ENCODE peak calls at places on chromosomes 11 and 22, in four cellular contexts. M is A549, X is ovary, U is testis. Q is an unnamed sample. For H3K4me1, the result is how much of the 10 kb centered on the place peaks cover.

GRCh38 chr11:134712228-134713145 is 300.4 kb upstream of the B3GAT1 start:
- DNase-seq in X (no peak), U (peak), M (no peak), Q (no peak)

GRCh38 chr11:117171648-117172051 is 6.9 kb upstream of the SIDT2 start:
- DNase-seq in X (no peak), M (no peak), U (peak), Q (no peak)

GRCh38 chr11:70746351-70746750 is 348.0 kb downstream of the CTTN start:
- DNase-seq in M (no peak), X (no peak), U (no peak), Q (no peak)

GRCh38 chr11:75635009-75635909 is 33.6 kb downstream of the MAP6 start:
- DNase-seq in U (peak), M (no peak), X (peak), Q (no peak)

GRCh38 chr11:789951-790350 is at the start of gene CEND1:
- DNase-seq in U (no peak), X (no peak), M (peak), Q (no peak)

GRCh38 chr11:105937331-105937730 is 84.7 kb downstream of the MSANTD4 start:
- DNase-seq in U (no peak), X (no peak), M (peak), Q (no peak)

GRCh38 chr11:96067160-96067559 is 143.3 kb upstream of the MTMR2 start:
- DNase-seq in X (no peak), M (no peak), U (no peak), Q (no peak)

GRCh38 chr11:60912223-60912850 is 1.6 kb upstream of the TMEM109 start:
- DNase-seq in U (no peak), X (no peak), M (no peak), Q (no peak)

GRCh38 chr22:44199164-44199563 is 18.4 kb downstream of the PARVG start:
- DNase-seq in X (no peak), U (no peak), M (no peak), Q (no peak)

GRCh38 chr11:66157182-66157864 is 87.3 kb downstream of the PACS1 start:
- DNase-seq in M (peak), U (no peak), X (no peak), Q (no peak)
- TF ChIP-seq CTCF in M (no peak), U (no peak), X (no peak), Q (no peak)

GRCh38 chr11:17407575-17407974 is 19.1 kb upstream of the KCNJ11 start:
- DNase-seq in X (no peak), M (no peak), U (no peak), Q (peak)

GRCh38 chr11:17406818-17407149 is 18.3 kb upstream of the KCNJ11 start:
- DNase-seq in X (no peak), M (no peak), U (no peak), Q (no peak)

GRCh38 chr11:17406082-17406817 is 17.8 kb upstream of the KCNJ11 start:
- DNase-seq in M (no peak), X (no peak), U (no peak), Q (no peak)

GRCh38 chr11:17403977-17404759 is 15.7 kb upstream of the KCNJ11 start:
- DNase-seq in X (no peak), U (no peak), M (no peak), Q (no peak)

DNA sequence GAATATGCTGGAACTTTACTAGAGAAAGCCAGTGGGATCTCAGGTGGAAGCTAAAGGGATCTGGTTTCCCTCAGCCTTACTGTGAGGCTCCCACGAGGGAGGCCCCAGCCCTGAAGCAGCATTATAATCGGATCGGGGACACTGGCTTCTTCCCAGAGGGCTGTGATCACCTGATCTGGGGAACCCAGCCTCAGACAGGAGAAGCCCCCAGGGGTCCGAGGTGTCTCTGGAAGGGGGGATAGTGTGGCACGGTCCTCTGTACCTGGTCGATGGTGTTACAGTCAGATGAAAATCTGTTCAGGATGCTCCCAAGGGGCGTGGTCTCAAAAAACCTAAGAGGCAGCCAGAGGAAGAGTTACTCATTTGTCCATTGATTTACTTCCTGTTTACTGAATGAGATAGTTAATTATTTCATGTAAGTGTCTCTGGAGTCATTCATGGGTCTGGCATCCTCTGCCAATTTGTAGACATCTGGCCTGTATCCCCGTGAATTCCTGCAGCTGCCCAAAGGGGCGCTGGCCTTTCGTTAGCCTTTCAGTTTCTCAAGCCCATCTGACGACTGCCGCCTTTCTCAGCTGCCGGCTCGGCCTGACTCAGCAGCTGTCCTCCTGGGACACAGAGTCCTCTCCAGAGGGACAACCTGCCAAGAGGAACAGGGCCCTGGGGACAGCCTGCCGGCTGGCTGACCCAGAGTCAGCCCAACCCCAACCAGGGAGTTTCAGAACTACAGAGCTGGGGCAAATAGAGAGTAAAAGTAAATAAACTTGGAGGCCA is 17.0 kb upstream of the KCNJ11 start:
- DNase-seq in X (no peak), U (peak), M (peak), Q (peak)
- TF ChIP-seq POLR2A in X (no peak), U (no peak), M (no peak), Q (no peak)

GRCh38 chr11:68271023-68271780 is 571 bp downstream of the C11orf24 start:
- DNase-seq in U (peak), X (peak), M (peak), Q (peak)

GRCh38 chr11:68271781-68272608 is at the start of gene C11orf24:
- DNase-seq in X (peak), M (peak), U (peak), Q (peak)

GRCh38 chr11:68275721-68276488 is 4.1 kb upstream of the C11orf24 start:
- DNase-seq in U (no peak), M (peak), X (no peak), Q (peak)

GRCh38 chr11:68270334-68271022 is 1.3 kb downstream of the C11orf24 start:
- DNase-seq in U (no peak), X (no peak), M (no peak), Q (no peak)

DNA sequence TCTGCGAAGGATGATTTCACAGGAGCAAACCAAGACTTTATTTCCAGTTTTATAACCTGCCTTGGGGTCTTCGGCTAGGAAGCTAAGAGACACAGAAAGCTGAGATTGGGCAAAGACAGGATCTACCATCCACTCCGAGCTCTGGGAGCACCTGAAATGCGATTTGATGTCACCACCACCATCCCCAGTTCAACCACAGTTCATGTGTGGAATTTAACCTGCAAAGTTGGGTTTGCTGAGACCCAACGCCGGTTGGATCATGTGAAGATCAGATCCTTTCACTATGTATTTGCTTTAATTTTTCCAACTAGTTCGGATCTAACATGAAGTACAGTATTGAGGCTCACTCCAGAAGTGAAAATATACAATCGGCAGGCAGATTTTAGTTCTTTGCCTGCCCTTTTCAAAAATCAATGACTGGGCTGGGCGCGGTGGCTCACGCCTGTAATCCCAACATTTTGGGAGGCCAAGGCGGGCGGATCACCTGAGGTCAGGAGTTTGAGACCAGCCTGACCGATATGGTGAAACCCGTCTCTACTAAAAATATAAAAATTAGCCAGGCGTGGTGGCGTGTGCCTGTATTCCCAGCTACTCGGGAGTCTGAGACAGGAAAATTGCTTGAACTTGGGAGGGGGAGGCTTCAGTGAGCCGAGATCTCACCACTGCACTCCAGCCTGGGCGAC is 1.4 kb upstream of the C11orf24 start:
- DNase-seq in U (no peak), X (no peak), M (no peak), Q (no peak)
- H3K4me1 ChIP-seq in U (under half), X (under half), M (under half), Q (under half)

DNA sequence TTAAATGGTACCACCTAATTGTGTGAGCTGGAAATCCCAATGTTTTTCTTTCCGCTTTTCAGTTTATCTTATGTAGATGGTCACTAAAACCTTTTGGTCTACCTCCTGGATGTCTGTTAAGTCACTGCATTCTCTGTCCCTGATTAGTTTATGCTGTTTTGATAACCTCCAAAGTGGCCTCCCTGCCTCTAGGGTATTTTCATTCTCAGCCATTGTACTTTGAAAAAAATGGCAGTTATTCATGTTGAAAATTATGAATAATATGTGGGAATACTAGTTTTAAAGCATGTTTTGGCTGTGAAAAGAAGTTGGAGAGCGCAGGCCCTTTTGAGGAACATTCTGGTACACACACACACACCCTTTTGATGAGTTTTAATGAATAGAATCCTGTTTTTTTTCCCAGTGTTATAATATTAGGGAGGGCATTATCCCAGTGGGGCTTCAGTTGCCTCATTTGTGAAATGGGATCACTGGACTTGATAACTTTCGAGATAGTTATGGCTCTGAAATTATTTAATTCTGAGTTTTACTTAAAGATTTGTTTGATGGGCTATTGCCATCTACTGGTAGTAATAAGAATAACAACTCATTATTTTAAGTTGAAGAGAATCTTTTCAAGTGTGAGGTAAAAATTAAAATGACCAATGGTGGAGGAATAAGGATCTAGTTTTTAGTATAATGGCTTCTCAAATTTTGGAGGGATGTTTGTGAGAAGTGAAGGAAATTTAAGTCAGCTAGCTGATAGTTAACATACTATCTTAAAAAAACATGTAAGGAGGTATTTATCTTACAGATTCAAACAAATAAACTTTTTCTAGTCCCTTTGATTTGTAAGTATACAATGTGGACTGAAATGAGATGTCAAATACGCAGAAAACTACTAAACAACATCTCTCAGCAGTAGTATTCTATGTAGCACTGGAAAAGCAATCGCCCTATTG is 3.9 kb downstream of the FDX1 start:
- DNase-seq in M (peak), X (no peak), U (no peak), Q (no peak)
- TF ChIP-seq CTCF in M (peak), X (peak), U (no peak), Q (peak)

GRCh38 chr11:88284306-88285057 is 53.1 kb downstream of the CTSC start:
- DNase-seq in M (no peak), U (no peak), X (no peak), Q (no peak)
- TF ChIP-seq POLR2A in M (no peak), U (no peak), X (no peak), Q (no peak)

DNA sequence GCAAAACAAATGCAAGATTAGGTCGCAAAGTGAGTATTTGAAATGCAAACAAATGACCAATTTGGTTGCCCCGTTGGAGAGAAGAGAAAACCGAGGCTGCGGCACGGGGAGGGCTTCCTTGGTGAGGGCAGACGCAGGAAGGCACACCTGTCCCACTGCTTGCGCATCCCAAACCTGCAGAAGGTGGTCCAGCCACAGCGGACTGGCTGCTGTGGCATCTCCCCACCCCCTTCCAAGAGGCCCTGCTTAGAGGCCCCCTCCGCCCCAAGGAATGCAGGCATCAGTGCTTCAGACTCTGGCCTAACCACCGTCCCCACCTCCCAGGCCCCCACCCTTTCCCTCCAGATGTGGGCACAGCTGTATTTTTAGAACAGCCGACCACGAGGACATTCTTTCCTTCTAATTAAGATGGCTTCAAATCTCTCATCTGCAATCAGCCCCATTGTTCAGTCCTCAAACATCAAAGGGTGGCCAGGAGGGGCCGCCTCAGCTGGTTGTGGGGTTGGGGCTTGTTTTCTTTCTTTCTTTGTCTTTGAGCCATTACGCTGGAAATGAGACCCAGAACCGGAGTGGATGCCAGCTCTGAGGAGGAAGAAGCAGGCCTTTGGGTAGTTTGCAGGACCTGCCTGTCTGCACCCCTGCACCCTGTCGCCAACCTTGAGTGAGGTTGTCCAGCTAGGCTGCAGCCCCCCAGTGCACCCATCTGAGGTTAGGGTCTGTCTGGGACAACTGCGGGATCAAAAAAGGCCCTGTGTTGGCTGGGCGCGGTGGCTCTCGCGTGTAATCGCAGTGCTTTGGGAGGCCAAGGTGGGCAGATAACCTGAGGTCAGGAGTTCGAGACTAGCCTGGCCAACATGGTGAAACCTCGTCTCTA is 9.4 kb upstream of the DERL3 start:
- DNase-seq in M (no peak), U (no peak), X (no peak), Q (peak)
- H3K4me1 ChIP-seq in M (under half), U (under half), X (under half), Q (under half)

DNA sequence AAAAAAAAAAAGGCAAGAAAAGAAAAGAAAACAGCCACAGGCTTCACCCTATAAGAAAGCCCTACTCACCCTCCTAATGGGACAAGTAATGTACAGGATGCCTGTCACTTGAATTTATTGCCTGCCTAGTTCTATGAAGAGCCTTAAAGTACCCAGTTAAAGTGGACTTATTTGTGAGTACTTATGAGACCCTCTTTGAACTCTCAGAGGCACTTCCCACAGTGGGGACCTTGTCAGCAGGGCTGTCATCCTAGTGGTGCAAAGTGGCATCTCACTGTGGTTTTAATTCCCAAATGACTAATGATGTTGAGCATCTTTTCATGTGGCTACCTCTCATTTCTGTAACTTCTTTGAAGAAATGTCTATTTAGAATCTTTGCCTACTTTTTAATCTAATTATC is 41.8 kb upstream of the BARX2 start:
- DNase-seq in M (no peak), X (no peak), U (no peak), Q (no peak)
- TF ChIP-seq CTCF in M (no peak), X (no peak), U (no peak), Q (no peak)